ENCODE peak calls at places on chromosomes 5 and 9, in five cellular contexts. R is ELR, T is kidney tubule cell, C is progenitor cell of endocrine pancreas, K is colonic mucosa. I is an unnamed sample.

GRCh38 chr5:100664140-100664539 is 129.0 kb downstream of the FAM174A start:
- DNase-seq in R (no peak), T (no peak), C (no peak), K (no peak), I (no peak)

GRCh38 chr5:101424530-101425175 is 521.6 kb upstream of the ST8SIA4 start:
- DNase-seq in R (peak), T (peak), C (no peak), K (no peak), I (peak)

GRCh38 chr5:41925555-41925946 is 470 bp downstream of the FBXO4 start:
- DNase-seq in R (peak), T (peak), C (no peak), K (peak), I (peak)

GRCh38 chr9:79565245-79565644 is 6.5 kb upstream of the TLE4 start:
- DNase-seq in R (peak), T (peak), C (no peak), K (no peak), I (peak)

GRCh38 chr9:109270971-109271900 is 49.6 kb downstream of the EPB41L4B start:
- DNase-seq in R (no peak), T (no peak), C (no peak), K (no peak), I (no peak)

GRCh38 chr5:56625577-56625976 is 189.8 kb upstream of the MAP3K1 start:
- DNase-seq in R (peak), T (no peak), C (no peak), K (no peak), I (no peak)

GRCh38 chr9:124220551-124221451 is 36.9 kb upstream of the NEK6 start:
- DNase-seq in R (peak), T (peak), C (no peak), K (peak), I (peak)

GRCh38 chr5:124596595-124597388 is 149.6 kb downstream of the ZNF608 start:
- DNase-seq in R (peak), T (peak), C (no peak), K (no peak), I (peak)

GRCh38 chr5:165617491-165617890 is 2112.1 kb downstream of the MAT2B start:
- DNase-seq in R (no peak), T (no peak), C (no peak), K (no peak), I (no peak)

GRCh38 chr5:82386576-82386975 is 108.4 kb upstream of the RPS23 start:
- DNase-seq in R (no peak), T (no peak), C (no peak), K (no peak), I (no peak)

GRCh38 chr5:18043344-18043743 is 409.1 kb downstream of the TAF11L14 start:
- DNase-seq in R (no peak), T (no peak), C (no peak), K (no peak), I (peak)

GRCh38 chr5:20655211-20655610 is 667.2 kb upstream of the CDH18 start:
- DNase-seq in R (no peak), T (no peak), C (no peak), K (no peak), I (no peak)

GRCh38 chr5:123084730-123085605 is 4.1 kb upstream of the PRDM6 start:
- DNase-seq in R (no peak), T (no peak), C (no peak), K (no peak), I (no peak)

GRCh38 chr5:52779213-52779612 is 8.5 kb upstream of the ITGA1 start:
- DNase-seq in R (no peak), T (no peak), C (no peak), K (no peak), I (no peak)

GRCh38 chr5:8184455-8185063 is 315.6 kb downstream of the MTRR start:
- DNase-seq in R (peak), T (peak), C (peak), K (peak), I (peak)

GRCh38 chr5:104400941-104401340 is 838.4 kb upstream of the NUDT12 start:
- DNase-seq in R (no peak), T (no peak), C (no peak), K (no peak), I (no peak)

GRCh38 chr9:122779181-122779580 is 9.6 kb upstream of the OR5C1 start:
- DNase-seq in R (no peak), T (no peak), C (no peak), K (no peak), I (no peak)

GRCh38 chr5:15926586-15926985 is 253.0 kb downstream of the MARCHF11 start:
- DNase-seq in R (no peak), T (no peak), C (no peak), K (no peak), I (no peak)

GRCh38 chr5:103428411-103428871 is 134.1 kb downstream of the NUDT12 start:
- DNase-seq in R (peak), T (peak), C (no peak), K (no peak), I (no peak)

GRCh38 chr9:14346301-14346721 is 32.4 kb upstream of the NFIB start:
- DNase-seq in R (no peak), T (peak), C (no peak), K (no peak), I (no peak)

GRCh38 chr5:125209650-125210049 is 463.2 kb upstream of the ZNF608 start:
- DNase-seq in R (no peak), T (no peak), C (no peak), K (no peak), I (no peak)

GRCh38 chr5:59999056-59999455 is 105.5 kb upstream of the PDE4D start:
- DNase-seq in R (no peak), T (peak), C (no peak), K (no peak), I (no peak)

GRCh38 chr9:78130004-78130403 is 98.4 kb upstream of the GNAQ start:
- DNase-seq in R (peak), T (peak), C (no peak), K (peak), I (peak)

GRCh38 chr5:141192110-141192725 is at the start of gene PCDHB10:
- DNase-seq in R (peak), T (peak), C (no peak), K (peak), I (peak)

GRCh38 chr9:92752812-92753404 is 11.7 kb downstream of the BICD2 start:
- DNase-seq in R (no peak), T (no peak), C (no peak), K (no peak), I (no peak)

GRCh38 chr5:55600536-55601208 is 65.9 kb upstream of the PLPP1 start:
- DNase-seq in R (peak), T (no peak), C (no peak), K (peak), I (no peak)

GRCh38 chr9:108761530-108762347 is 94.0 kb downstream of the ACTL7B start:
- DNase-seq in R (peak), T (peak), C (peak), K (peak), I (peak)

GRCh38 chr5:132987531-132988408 is 24.3 kb upstream of the AFF4 start:
- DNase-seq in R (no peak), T (no peak), C (no peak), K (no peak), I (no peak)

GRCh38 chr9:137311171-137311970 is 9.3 kb upstream of the NRARP start:
- DNase-seq in R (peak), T (peak), C (peak), K (peak), I (no peak)

GRCh38 chr5:172792693-172793570 is 21.9 kb upstream of the DUSP1 start:
- DNase-seq in R (peak), T (peak), C (no peak), K (no peak), I (no peak)

GRCh38 chr5:15510092-15510491 is 10.1 kb downstream of the FBXL7 start:
- DNase-seq in R (no peak), T (no peak), C (no peak), K (no peak), I (no peak)

GRCh38 chr9:83432104-83432627 is 106.0 kb downstream of the FRMD3 start:
- DNase-seq in R (peak), T (peak), C (no peak), K (peak), I (peak)